ENCODE peak calls at places on chromosomes 16 and 17, in ten cellular contexts. One of them, this sample, is unnamed.

GRCh38 chr16:21104124-21104860 is 46.4 kb downstream of the DNAH3 start:
- DNase-seq in naive thymus-derived CD4-positive, alpha-beta T cell: no peak
- DNase-seq in AG04450: no peak
- DNase-seq in DND-41: no peak
- DNase-seq in keratinocyte: no peak
- DNase-seq in dorsolateral prefrontal cortex: no peak
- DNase-seq in lower lobe of right lung: no peak
- DNase-seq in stomach: no peak
- DNase-seq in CD4-positive, alpha-beta T cell: no peak
- DNase-seq in uterus: no peak
- DNase-seq in this sample: no peak

GRCh38 chr16:26642047-26642664 is 424.6 kb upstream of the C16orf82 start:
- DNase-seq in lower lobe of right lung: no peak
- DNase-seq in dorsolateral prefrontal cortex: no peak
- DNase-seq in keratinocyte: no peak
- DNase-seq in DND-41: no peak
- DNase-seq in naive thymus-derived CD4-positive, alpha-beta T cell: no peak
- DNase-seq in AG04450: no peak
- DNase-seq in CD4-positive, alpha-beta T cell: no peak
- DNase-seq in stomach: no peak
- DNase-seq in uterus: no peak
- DNase-seq in this sample: no peak

GRCh38 chr16:5709889-5710288 is 612.3 kb upstream of the EEF2KMT start:
- DNase-seq in uterus: no peak
- DNase-seq in AG04450: no peak
- DNase-seq in stomach: no peak
- DNase-seq in CD4-positive, alpha-beta T cell: no peak
- DNase-seq in keratinocyte: no peak
- DNase-seq in lower lobe of right lung: no peak
- DNase-seq in dorsolateral prefrontal cortex: no peak
- DNase-seq in DND-41: peak; percentile 52
- DNase-seq in naive thymus-derived CD4-positive, alpha-beta T cell: no peak
- DNase-seq in this sample: no peak

GRCh38 chr16:11835891-11836652 is 15.3 kb downstream of the RSL1D1 start:
- DNase-seq in stomach: no peak
- DNase-seq in lower lobe of right lung: no peak
- DNase-seq in uterus: no peak
- DNase-seq in dorsolateral prefrontal cortex: no peak
- DNase-seq in CD4-positive, alpha-beta T cell: no peak
- DNase-seq in DND-41: no peak
- DNase-seq in keratinocyte: no peak
- DNase-seq in naive thymus-derived CD4-positive, alpha-beta T cell: no peak
- DNase-seq in AG04450: no peak
- DNase-seq in this sample: no peak

GRCh38 chr17:5047446-5047845 is 12.2 kb upstream of the SLC52A1 start:
- DNase-seq in lower lobe of right lung: no peak
- DNase-seq in dorsolateral prefrontal cortex: no peak
- DNase-seq in uterus: no peak
- DNase-seq in naive thymus-derived CD4-positive, alpha-beta T cell: no peak
- DNase-seq in DND-41: no peak
- DNase-seq in AG04450: no peak
- DNase-seq in stomach: no peak
- DNase-seq in keratinocyte: no peak
- DNase-seq in CD4-positive, alpha-beta T cell: no peak
- DNase-seq in this sample: no peak

GRCh38 chr16:89864421-89864820 is 9.0 kb upstream of the TCF25 start:
- DNase-seq in naive thymus-derived CD4-positive, alpha-beta T cell: no peak
- DNase-seq in dorsolateral prefrontal cortex: no peak
- DNase-seq in CD4-positive, alpha-beta T cell: no peak
- DNase-seq in stomach: no peak
- DNase-seq in lower lobe of right lung: no peak
- DNase-seq in DND-41: no peak
- DNase-seq in AG04450: no peak
- DNase-seq in uterus: no peak
- DNase-seq in keratinocyte: peak; percentile 25
- DNase-seq in this sample: no peak

GRCh38 chr17:60153606-60154355 is 4.0 kb downstream of the CA4 start:
- DNase-seq in DND-41: no peak
- DNase-seq in dorsolateral prefrontal cortex: no peak
- DNase-seq in keratinocyte: no peak
- DNase-seq in uterus: no peak
- DNase-seq in lower lobe of right lung: peak; percentile 24
- DNase-seq in CD4-positive, alpha-beta T cell: no peak
- DNase-seq in AG04450: no peak
- DNase-seq in naive thymus-derived CD4-positive, alpha-beta T cell: no peak
- DNase-seq in stomach: no peak
- DNase-seq in this sample: no peak

GRCh38 chr16:81866820-81867440 is 87.8 kb downstream of the PLCG2 start:
- DNase-seq in DND-41: no peak
- DNase-seq in stomach: peak; percentile 55
- DNase-seq in dorsolateral prefrontal cortex: no peak
- DNase-seq in uterus: no peak
- DNase-seq in CD4-positive, alpha-beta T cell: no peak
- DNase-seq in keratinocyte: no peak
- DNase-seq in naive thymus-derived CD4-positive, alpha-beta T cell: no peak
- DNase-seq in lower lobe of right lung: peak; percentile 81
- DNase-seq in AG04450: no peak
- DNase-seq in this sample: no peak

GRCh38 chr16:51159296-51159695 is 8.2 kb upstream of the SALL1 start:
- DNase-seq in CD4-positive, alpha-beta T cell: no peak
- DNase-seq in dorsolateral prefrontal cortex: no peak
- DNase-seq in keratinocyte: no peak
- DNase-seq in AG04450: no peak
- DNase-seq in stomach: no peak
- DNase-seq in uterus: no peak
- DNase-seq in lower lobe of right lung: no peak
- DNase-seq in naive thymus-derived CD4-positive, alpha-beta T cell: no peak
- DNase-seq in DND-41: no peak
- DNase-seq in this sample: no peak

GRCh38 chr16:51159864-51160263 is 8.8 kb upstream of the SALL1 start:
- DNase-seq in CD4-positive, alpha-beta T cell: no peak
- DNase-seq in stomach: no peak
- DNase-seq in AG04450: no peak
- DNase-seq in lower lobe of right lung: no peak
- DNase-seq in DND-41: no peak
- DNase-seq in uterus: no peak
- DNase-seq in naive thymus-derived CD4-positive, alpha-beta T cell: no peak
- DNase-seq in dorsolateral prefrontal cortex: no peak
- DNase-seq in keratinocyte: no peak
- DNase-seq in this sample: no peak

GRCh38 chr16:51155901-51156810 is 5.1 kb upstream of the SALL1 start:
- DNase-seq in keratinocyte: no peak
- DNase-seq in DND-41: no peak
- DNase-seq in naive thymus-derived CD4-positive, alpha-beta T cell: no peak
- DNase-seq in stomach: no peak
- DNase-seq in uterus: no peak
- DNase-seq in AG04450: no peak
- DNase-seq in lower lobe of right lung: no peak
- DNase-seq in CD4-positive, alpha-beta T cell: no peak
- DNase-seq in dorsolateral prefrontal cortex: no peak
- DNase-seq in this sample: no peak

GRCh38 chr16:51156836-51157235 is 5.8 kb upstream of the SALL1 start:
- DNase-seq in DND-41: no peak
- DNase-seq in naive thymus-derived CD4-positive, alpha-beta T cell: no peak
- DNase-seq in dorsolateral prefrontal cortex: no peak
- DNase-seq in CD4-positive, alpha-beta T cell: no peak
- DNase-seq in AG04450: no peak
- DNase-seq in lower lobe of right lung: no peak
- DNase-seq in keratinocyte: no peak
- DNase-seq in stomach: no peak
- DNase-seq in uterus: no peak
- DNase-seq in this sample: no peak

DNA sequence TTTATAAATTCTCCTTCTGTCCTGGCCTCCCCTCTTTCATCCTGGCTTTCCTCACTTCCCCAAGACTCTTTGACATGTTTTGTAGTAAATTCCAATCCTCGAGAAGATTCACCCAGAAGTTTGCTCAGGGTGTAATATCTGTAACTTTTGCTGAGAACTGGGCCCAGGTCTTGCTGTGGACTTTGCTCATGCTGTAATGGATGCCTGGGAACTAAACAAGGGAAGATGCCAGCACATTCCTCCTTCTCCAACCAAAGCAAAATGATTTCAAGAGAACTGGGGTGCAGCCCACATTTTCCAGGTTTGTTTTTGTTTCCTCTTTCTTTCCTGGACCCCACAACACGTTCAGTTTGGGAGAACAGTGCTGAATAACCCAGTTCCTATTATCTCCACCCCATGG is 6.6 kb upstream of the SALL1 start:
- DNase-seq in DND-41: no peak
- DNase-seq in CD4-positive, alpha-beta T cell: no peak
- DNase-seq in dorsolateral prefrontal cortex: no peak
- DNase-seq in AG04450: no peak
- DNase-seq in stomach: no peak
- DNase-seq in naive thymus-derived CD4-positive, alpha-beta T cell: no peak
- DNase-seq in lower lobe of right lung: no peak
- DNase-seq in keratinocyte: no peak
- DNase-seq in uterus: no peak
- DNase-seq in this sample: no peak
- H3K27ac ChIP-seq in DND-41: no peak overlapping the region
- H3K27ac ChIP-seq in CD4-positive, alpha-beta T cell: no peak overlapping the region
- H3K27ac ChIP-seq in dorsolateral prefrontal cortex: no peak overlapping the region
- H3K27ac ChIP-seq in AG04450: no peak overlapping the region
- H3K27ac ChIP-seq in stomach: no peak overlapping the region
- H3K27ac ChIP-seq in naive thymus-derived CD4-positive, alpha-beta T cell: no peak overlapping the region
- H3K27ac ChIP-seq in lower lobe of right lung: no peak overlapping the region
- H3K27ac ChIP-seq in keratinocyte: no peak overlapping the region
- H3K27ac ChIP-seq in uterus: peak overlapping the region; percentile 97
- H3K27ac ChIP-seq in this sample: no peak overlapping the region

GRCh38 chr17:74432484-74433391 is 850 bp downstream of the GPRC5C start:
- DNase-seq in uterus: no peak
- DNase-seq in lower lobe of right lung: no peak
- DNase-seq in keratinocyte: no peak
- DNase-seq in CD4-positive, alpha-beta T cell: no peak
- DNase-seq in dorsolateral prefrontal cortex: no peak
- DNase-seq in naive thymus-derived CD4-positive, alpha-beta T cell: no peak
- DNase-seq in AG04450: no peak
- DNase-seq in DND-41: no peak
- DNase-seq in stomach: no peak
- DNase-seq in this sample: no peak

GRCh38 chr17:74431568-74432483 is at the start of gene GPRC5C:
- DNase-seq in uterus: peak; percentile 79
- DNase-seq in dorsolateral prefrontal cortex: no peak
- DNase-seq in stomach: peak; percentile 95
- DNase-seq in keratinocyte: no peak
- DNase-seq in AG04450: no peak
- DNase-seq in DND-41: no peak
- DNase-seq in CD4-positive, alpha-beta T cell: no peak
- DNase-seq in naive thymus-derived CD4-positive, alpha-beta T cell: no peak
- DNase-seq in lower lobe of right lung: peak; percentile 89
- DNase-seq in this sample: peak; percentile 79

GRCh38 chr17:74430385-74430705 is 1.5 kb upstream of the GPRC5C start:
- DNase-seq in DND-41: no peak
- DNase-seq in naive thymus-derived CD4-positive, alpha-beta T cell: no peak
- DNase-seq in keratinocyte: no peak
- DNase-seq in stomach: no peak
- DNase-seq in uterus: no peak
- DNase-seq in CD4-positive, alpha-beta T cell: no peak
- DNase-seq in lower lobe of right lung: no peak
- DNase-seq in dorsolateral prefrontal cortex: no peak
- DNase-seq in AG04450: no peak
- DNase-seq in this sample: no peak

GRCh38 chr17:74429604-74430384 is 2.1 kb upstream of the GPRC5C start:
- DNase-seq in naive thymus-derived CD4-positive, alpha-beta T cell: no peak
- DNase-seq in AG04450: no peak
- DNase-seq in DND-41: no peak
- DNase-seq in uterus: no peak
- DNase-seq in CD4-positive, alpha-beta T cell: no peak
- DNase-seq in keratinocyte: no peak
- DNase-seq in lower lobe of right lung: peak; percentile 75
- DNase-seq in stomach: peak; percentile 74
- DNase-seq in dorsolateral prefrontal cortex: no peak
- DNase-seq in this sample: no peak

GRCh38 chr17:74430706-74431567 is 951 bp upstream of the GPRC5C start:
- DNase-seq in AG04450: no peak
- DNase-seq in CD4-positive, alpha-beta T cell: no peak
- DNase-seq in dorsolateral prefrontal cortex: no peak
- DNase-seq in naive thymus-derived CD4-positive, alpha-beta T cell: no peak
- DNase-seq in keratinocyte: no peak
- DNase-seq in DND-41: no peak
- DNase-seq in stomach: peak; percentile 98
- DNase-seq in uterus: peak; percentile 91
- DNase-seq in lower lobe of right lung: peak; percentile 90
- DNase-seq in this sample: peak; percentile 82
- H3K27ac ChIP-seq in AG04450: no peak overlapping the region
- H3K27ac ChIP-seq in CD4-positive, alpha-beta T cell: no peak overlapping the region
- H3K27ac ChIP-seq in dorsolateral prefrontal cortex: no peak overlapping the region
- H3K27ac ChIP-seq in naive thymus-derived CD4-positive, alpha-beta T cell: no peak overlapping the region
- H3K27ac ChIP-seq in keratinocyte: peak overlapping the region; percentile 83
- H3K27ac ChIP-seq in DND-41: no peak overlapping the region
- H3K27ac ChIP-seq in stomach: peak overlapping the region; percentile 99
- H3K27ac ChIP-seq in uterus: peak overlapping the region; percentile 83
- H3K27ac ChIP-seq in lower lobe of right lung: peak overlapping the region; percentile 87
- H3K27ac ChIP-seq in this sample: peak overlapping the region; percentile 91

DNA sequence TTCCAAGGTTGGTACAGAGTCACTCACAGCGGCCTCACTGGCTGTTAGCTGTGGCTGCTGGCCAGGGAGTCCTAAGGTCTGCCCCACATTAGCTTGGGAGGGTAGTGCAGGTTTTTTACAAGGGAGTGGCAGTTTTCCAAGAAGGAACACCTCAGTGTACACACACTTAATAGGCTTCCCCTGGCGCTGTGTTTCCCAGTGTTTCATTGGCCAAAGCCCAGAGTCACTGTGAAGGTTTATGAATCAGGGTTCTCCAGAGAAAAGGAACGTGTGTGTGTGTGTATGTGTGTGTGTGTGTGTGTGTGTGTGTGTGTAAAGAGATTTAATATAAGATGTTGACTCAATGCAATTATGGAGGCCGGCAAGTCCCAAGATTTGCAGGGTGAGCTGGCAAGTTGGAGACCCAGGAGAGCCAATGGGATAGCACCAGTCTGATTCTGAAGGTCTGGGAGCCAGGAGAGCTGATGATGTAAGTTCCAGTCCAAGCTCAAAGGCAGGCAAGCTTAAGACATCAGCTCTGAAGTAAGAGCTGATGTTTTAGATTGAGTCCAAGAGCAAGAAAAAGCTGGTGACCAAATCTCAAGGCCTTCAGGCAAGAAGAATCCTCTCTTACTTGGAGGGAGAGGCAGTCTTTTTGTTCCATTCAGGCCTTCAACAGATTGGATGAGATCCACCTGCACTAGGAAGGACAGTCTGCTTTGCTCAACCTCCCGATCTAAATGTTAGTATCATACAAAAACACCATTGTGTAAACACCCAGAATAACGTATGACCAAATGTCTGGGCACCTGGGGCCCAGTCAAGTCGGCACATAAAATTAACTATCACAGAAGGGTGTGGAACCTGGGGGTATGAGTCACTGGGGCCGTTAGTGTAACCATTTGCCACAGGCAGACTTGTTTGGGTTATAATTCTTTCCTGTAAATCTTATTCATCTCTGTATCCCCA is 206.8 kb downstream of the PRKCA start:
- DNase-seq in keratinocyte: peak; percentile 89
- DNase-seq in AG04450: peak; percentile 59
- DNase-seq in CD4-positive, alpha-beta T cell: peak; percentile 44
- DNase-seq in naive thymus-derived CD4-positive, alpha-beta T cell: no peak
- DNase-seq in stomach: peak; percentile 83
- DNase-seq in lower lobe of right lung: peak; percentile 51
- DNase-seq in uterus: no peak
- DNase-seq in DND-41: no peak
- DNase-seq in dorsolateral prefrontal cortex: no peak
- DNase-seq in this sample: peak; percentile 93
- H3K27ac ChIP-seq in keratinocyte: peak overlapping the region; percentile 93
- H3K27ac ChIP-seq in AG04450: peak overlapping the region; percentile 84
- H3K27ac ChIP-seq in CD4-positive, alpha-beta T cell: no peak overlapping the region
- H3K27ac ChIP-seq in naive thymus-derived CD4-positive, alpha-beta T cell: no peak overlapping the region
- H3K27ac ChIP-seq in stomach: peak overlapping the region; percentile 78
- H3K27ac ChIP-seq in lower lobe of right lung: no peak overlapping the region
- H3K27ac ChIP-seq in uterus: no peak overlapping the region
- H3K27ac ChIP-seq in DND-41: no peak overlapping the region
- H3K27ac ChIP-seq in dorsolateral prefrontal cortex: no peak overlapping the region
- H3K27ac ChIP-seq in this sample: peak overlapping the region; percentile 90

GRCh38 chr16:69138608-69139007 is 6.2 kb downstream of the UTP4 start:
- DNase-seq in keratinocyte: no peak
- DNase-seq in uterus: no peak
- DNase-seq in lower lobe of right lung: no peak
- DNase-seq in AG04450: no peak
- DNase-seq in CD4-positive, alpha-beta T cell: no peak
- DNase-seq in stomach: no peak
- DNase-seq in dorsolateral prefrontal cortex: no peak
- DNase-seq in naive thymus-derived CD4-positive, alpha-beta T cell: no peak
- DNase-seq in DND-41: no peak
- DNase-seq in this sample: no peak
- H3K27ac ChIP-seq in keratinocyte: no peak overlapping the region
- H3K27ac ChIP-seq in uterus: no peak overlapping the region
- H3K27ac ChIP-seq in lower lobe of right lung: no peak overlapping the region
- H3K27ac ChIP-seq in AG04450: no peak overlapping the region
- H3K27ac ChIP-seq in CD4-positive, alpha-beta T cell: no peak overlapping the region
- H3K27ac ChIP-seq in stomach: no peak overlapping the region
- H3K27ac ChIP-seq in dorsolateral prefrontal cortex: no peak overlapping the region
- H3K27ac ChIP-seq in naive thymus-derived CD4-positive, alpha-beta T cell: no peak overlapping the region
- H3K27ac ChIP-seq in DND-41: no peak overlapping the region
- H3K27ac ChIP-seq in this sample: no peak overlapping the region